ENCODE peak calls at places on chromosome 11, in five cellular contexts. One of them, this sample, is unnamed.

GRCh38 chr11:100830978-100831732 is 144.1 kb downstream of the ARHGAP42 start:
- DNase-seq in stomach: no peak
- DNase-seq in IMR-90: peak
- DNase-seq in psoas muscle: no peak
- DNase-seq in neuronal stem cell: no peak
- DNase-seq in this sample: peak

GRCh38 chr11:61814242-61814957 is 2.4 kb downstream of the FADS1 start:
- DNase-seq in stomach: no peak
- DNase-seq in IMR-90: no peak
- DNase-seq in psoas muscle: peak
- DNase-seq in neuronal stem cell: no peak
- DNase-seq in this sample: peak

GRCh38 chr11:126393143-126393542 is 37.7 kb downstream of the ST3GAL4 start:
- DNase-seq in stomach: no peak
- DNase-seq in IMR-90: no peak
- DNase-seq in psoas muscle: no peak
- DNase-seq in neuronal stem cell: no peak
- DNase-seq in this sample: no peak

GRCh38 chr11:88807349-88807748 is 258.4 kb downstream of the GRM5 start:
- DNase-seq in stomach: no peak
- DNase-seq in IMR-90: no peak
- DNase-seq in psoas muscle: no peak
- DNase-seq in neuronal stem cell: no peak
- DNase-seq in this sample: no peak

GRCh38 chr11:129331217-129331616 is 44.4 kb upstream of the BARX2 start:
- DNase-seq in stomach: peak
- DNase-seq in IMR-90: peak
- DNase-seq in psoas muscle: no peak
- DNase-seq in neuronal stem cell: no peak
- DNase-seq in this sample: no peak

GRCh38 chr11:68120212-68121066 is 749 bp downstream of the CHKA start:
- DNase-seq in stomach: no peak
- DNase-seq in IMR-90: peak
- DNase-seq in psoas muscle: peak
- DNase-seq in neuronal stem cell: peak
- DNase-seq in this sample: peak

GRCh38 chr11:103944251-103944944 is 92.0 kb upstream of the DDI1 start:
- DNase-seq in stomach: no peak
- DNase-seq in IMR-90: no peak
- DNase-seq in psoas muscle: no peak
- DNase-seq in neuronal stem cell: no peak
- DNase-seq in this sample: no peak

GRCh38 chr11:107549253-107549953 is 16.1 kb downstream of the ALKBH8 start:
- DNase-seq in stomach: no peak
- DNase-seq in IMR-90: peak
- DNase-seq in psoas muscle: no peak
- DNase-seq in neuronal stem cell: no peak
- DNase-seq in this sample: no peak

GRCh38 chr11:8003187-8003586 is 16.1 kb downstream of the EIF3F start:
- DNase-seq in stomach: no peak
- DNase-seq in IMR-90: no peak
- DNase-seq in psoas muscle: no peak
- DNase-seq in neuronal stem cell: no peak
- DNase-seq in this sample: no peak

GRCh38 chr11:64330888-64331287 is 9.1 kb upstream of the CCDC88B start:
- DNase-seq in stomach: no peak
- DNase-seq in IMR-90: no peak
- DNase-seq in psoas muscle: no peak
- DNase-seq in neuronal stem cell: no peak
- DNase-seq in this sample: no peak

GRCh38 chr11:76624515-76625379 is 45.8 kb downstream of the LRRC32 start:
- DNase-seq in stomach: no peak
- DNase-seq in IMR-90: no peak
- DNase-seq in psoas muscle: no peak
- DNase-seq in neuronal stem cell: no peak
- DNase-seq in this sample: no peak

GRCh38 chr11:77126861-77127673 is 979 bp upstream of the MYO7A start:
- DNase-seq in stomach: peak
- DNase-seq in IMR-90: peak
- DNase-seq in psoas muscle: peak
- DNase-seq in neuronal stem cell: peak
- DNase-seq in this sample: peak

GRCh38 chr11:128324531-128325141 is 262.7 kb downstream of the ETS1 start:
- DNase-seq in stomach: no peak
- DNase-seq in IMR-90: no peak
- DNase-seq in psoas muscle: no peak
- DNase-seq in neuronal stem cell: no peak
- DNase-seq in this sample: peak

GRCh38 chr11:129785383-129786111 is 30.1 kb upstream of the TMEM45B start:
- DNase-seq in stomach: no peak
- DNase-seq in IMR-90: peak
- DNase-seq in psoas muscle: no peak
- DNase-seq in neuronal stem cell: no peak
- DNase-seq in this sample: no peak

GRCh38 chr11:32821517-32821916 is 8.2 kb upstream of the PRRG4 start:
- DNase-seq in stomach: no peak
- DNase-seq in IMR-90: no peak
- DNase-seq in psoas muscle: no peak
- DNase-seq in neuronal stem cell: no peak
- DNase-seq in this sample: no peak

GRCh38 chr11:69094915-69095290 is 46.2 kb downstream of the TPCN2 start:
- DNase-seq in stomach: no peak
- DNase-seq in IMR-90: no peak
- DNase-seq in psoas muscle: no peak
- DNase-seq in neuronal stem cell: no peak
- DNase-seq in this sample: no peak

GRCh38 chr11:13310443-13310842 is 32.9 kb downstream of the BMAL1 start:
- DNase-seq in stomach: no peak
- DNase-seq in IMR-90: no peak
- DNase-seq in psoas muscle: no peak
- DNase-seq in neuronal stem cell: no peak
- DNase-seq in this sample: no peak

GRCh38 chr11:13440100-13440855 is 22.7 kb downstream of the BTBD10 start:
- DNase-seq in stomach: no peak
- DNase-seq in IMR-90: peak
- DNase-seq in psoas muscle: peak
- DNase-seq in neuronal stem cell: no peak
- DNase-seq in this sample: no peak

GRCh38 chr11:35494966-35495365 is 30.4 kb downstream of the PAMR1 start:
- DNase-seq in stomach: no peak
- DNase-seq in IMR-90: no peak
- DNase-seq in psoas muscle: no peak
- DNase-seq in neuronal stem cell: no peak
- DNase-seq in this sample: no peak

GRCh38 chr11:17412488-17413180 is 24.2 kb upstream of the KCNJ11 start:
- DNase-seq in stomach: no peak
- DNase-seq in IMR-90: no peak
- DNase-seq in psoas muscle: no peak
- DNase-seq in neuronal stem cell: peak
- DNase-seq in this sample: no peak

GRCh38 chr11:16779436-16779835 is 41.0 kb downstream of the C11orf58 start:
- DNase-seq in stomach: peak
- DNase-seq in IMR-90: no peak
- DNase-seq in psoas muscle: no peak
- DNase-seq in neuronal stem cell: no peak
- DNase-seq in this sample: no peak

GRCh38 chr11:44775366-44776356 is 48.9 kb downstream of the TSPAN18 start:
- DNase-seq in stomach: peak
- DNase-seq in IMR-90: peak
- DNase-seq in psoas muscle: peak
- DNase-seq in neuronal stem cell: peak
- DNase-seq in this sample: no peak

GRCh38 chr11:31702966-31703365 is 108.2 kb downstream of the PAX6 start:
- DNase-seq in stomach: no peak
- DNase-seq in IMR-90: peak
- DNase-seq in psoas muscle: no peak
- DNase-seq in neuronal stem cell: no peak
- DNase-seq in this sample: no peak

GRCh38 chr11:89168396-89168795 is 9.3 kb upstream of the TYR start:
- DNase-seq in stomach: no peak
- DNase-seq in IMR-90: no peak
- DNase-seq in psoas muscle: no peak
- DNase-seq in neuronal stem cell: no peak
- DNase-seq in this sample: no peak

GRCh38 chr11:69209936-69210659 is 54.4 kb downstream of the SMIM38 start:
- DNase-seq in stomach: no peak
- DNase-seq in IMR-90: no peak
- DNase-seq in psoas muscle: no peak
- DNase-seq in neuronal stem cell: no peak
- DNase-seq in this sample: no peak

GRCh38 chr11:104091281-104092071 is 55.0 kb downstream of the DDI1 start:
- DNase-seq in stomach: no peak
- DNase-seq in IMR-90: peak
- DNase-seq in psoas muscle: no peak
- DNase-seq in neuronal stem cell: no peak
- DNase-seq in this sample: no peak

GRCh38 chr11:83280256-83280655 is 5.9 kb downstream of the CCDC90B start:
- DNase-seq in stomach: no peak
- DNase-seq in IMR-90: no peak
- DNase-seq in psoas muscle: no peak
- DNase-seq in neuronal stem cell: no peak
- DNase-seq in this sample: no peak
- H3K27ac ChIP-seq in stomach: no peak
- H3K27ac ChIP-seq in IMR-90: no peak
- H3K27ac ChIP-seq in psoas muscle: no peak
- H3K27ac ChIP-seq in neuronal stem cell: no peak
- H3K27ac ChIP-seq in this sample: no peak

DNA sequence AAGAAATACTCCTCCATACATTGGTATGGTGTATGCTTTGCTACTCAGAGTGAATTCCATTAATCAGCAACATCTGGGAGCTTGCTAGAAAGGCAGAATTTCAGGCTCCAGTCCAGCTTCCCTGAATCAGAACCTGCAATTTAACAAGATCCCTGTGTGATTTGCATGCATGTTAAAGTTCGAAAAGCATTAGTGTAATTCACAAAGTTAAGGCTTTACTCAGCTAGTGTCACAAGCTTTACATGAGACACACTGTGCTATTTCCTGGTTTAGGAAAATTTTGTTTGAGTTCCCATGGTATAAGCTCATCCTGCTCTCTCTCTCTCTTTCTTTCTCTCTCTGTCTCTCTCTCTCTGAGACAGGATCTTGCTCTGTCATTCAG is 37.0 kb upstream of the HEPHL1 start:
- DNase-seq in stomach: no peak
- DNase-seq in IMR-90: peak
- DNase-seq in psoas muscle: no peak
- DNase-seq in neuronal stem cell: no peak
- DNase-seq in this sample: no peak
- H3K27ac ChIP-seq in stomach: no peak
- H3K27ac ChIP-seq in IMR-90: no peak
- H3K27ac ChIP-seq in psoas muscle: no peak
- H3K27ac ChIP-seq in neuronal stem cell: no peak
- H3K27ac ChIP-seq in this sample: no peak

DNA sequence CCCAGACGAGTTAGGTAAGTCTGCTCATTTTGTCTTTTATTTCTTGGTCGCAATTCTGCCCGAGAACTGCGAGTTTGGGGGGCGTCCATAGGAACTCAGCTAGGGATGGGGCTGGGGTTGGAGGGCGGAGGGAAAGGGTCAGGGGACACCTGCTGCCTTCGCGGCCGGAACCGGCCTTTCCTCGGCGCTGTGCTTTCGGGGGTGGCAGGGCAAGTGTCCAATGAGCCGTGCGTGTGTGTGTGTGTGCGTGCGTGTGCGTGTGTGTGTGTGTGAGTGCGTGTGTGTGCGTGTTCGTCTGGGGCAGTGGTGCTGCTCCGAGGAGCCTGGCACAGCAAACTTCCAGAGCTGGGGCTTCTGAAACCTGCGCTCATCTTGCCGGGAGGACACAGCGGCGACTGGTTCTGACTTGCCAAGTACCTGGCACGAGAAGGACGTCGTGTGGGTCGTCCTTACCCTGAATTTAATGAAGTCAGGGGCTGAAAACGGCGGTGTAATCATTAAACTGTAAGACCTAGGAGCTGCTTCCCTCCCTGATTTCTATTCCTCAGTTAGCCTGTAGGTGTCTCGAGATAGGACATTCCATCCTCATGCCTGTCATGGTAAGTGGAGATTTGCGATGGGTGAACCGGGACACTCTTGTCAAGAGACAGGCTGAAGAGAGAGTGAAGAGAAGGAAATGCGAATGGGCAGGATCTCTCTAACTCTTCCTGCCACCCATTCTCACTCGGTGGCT is 27.0 kb upstream of the AMOTL1 start:
- DNase-seq in stomach: no peak
- DNase-seq in IMR-90: peak
- DNase-seq in psoas muscle: peak
- DNase-seq in neuronal stem cell: peak
- DNase-seq in this sample: peak
- H3K27ac ChIP-seq in stomach: no peak
- H3K27ac ChIP-seq in IMR-90: no peak
- H3K27ac ChIP-seq in psoas muscle: peak
- H3K27ac ChIP-seq in neuronal stem cell: no peak
- H3K27ac ChIP-seq in this sample: no peak

GRCh38 chr11:122723106-122723505 is 67.6 kb downstream of the UBASH3B start:
- DNase-seq in stomach: no peak
- DNase-seq in IMR-90: peak
- DNase-seq in psoas muscle: no peak
- DNase-seq in neuronal stem cell: no peak
- DNase-seq in this sample: no peak
- H3K27ac ChIP-seq in stomach: no peak
- H3K27ac ChIP-seq in IMR-90: peak
- H3K27ac ChIP-seq in psoas muscle: no peak
- H3K27ac ChIP-seq in neuronal stem cell: no peak
- H3K27ac ChIP-seq in this sample: no peak

DNA sequence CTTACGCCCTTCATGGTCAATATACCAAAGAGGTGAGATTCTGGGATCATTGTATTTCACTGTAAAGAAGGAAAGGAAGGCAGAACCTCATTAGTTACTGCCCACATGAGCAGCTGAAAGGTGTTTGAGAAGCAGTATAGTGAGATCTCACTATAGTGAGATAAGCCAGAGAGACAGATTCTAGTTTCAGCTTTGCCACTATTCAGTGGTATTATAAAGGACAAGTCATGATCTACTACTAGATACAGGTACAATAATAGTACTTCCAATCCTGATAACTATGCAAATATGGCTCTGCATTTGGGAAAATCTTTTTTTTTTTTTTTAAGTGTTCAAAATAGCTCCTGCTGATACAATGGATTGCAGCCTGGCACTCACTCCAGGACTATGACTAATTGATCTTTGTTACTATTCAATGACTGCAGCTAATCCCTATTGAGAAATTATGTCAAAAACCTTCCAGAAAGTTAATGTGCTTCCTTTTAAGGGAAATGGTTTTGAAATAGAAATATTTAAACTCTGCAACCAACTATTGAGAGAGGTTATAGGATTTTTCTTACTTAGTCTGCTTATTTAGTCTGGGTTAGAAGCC is 8.3 kb upstream of the DLAT start:
- DNase-seq in stomach: no peak
- DNase-seq in IMR-90: peak
- DNase-seq in psoas muscle: no peak
- DNase-seq in neuronal stem cell: peak
- DNase-seq in this sample: no peak
- H3K27ac ChIP-seq in stomach: peak
- H3K27ac ChIP-seq in IMR-90: no peak
- H3K27ac ChIP-seq in psoas muscle: peak
- H3K27ac ChIP-seq in neuronal stem cell: peak
- H3K27ac ChIP-seq in this sample: no peak